ENCODE peak calls at places on chromosomes 2 and 18, in seven cellular contexts. D is activated T-helper 9 cell treated with anti-CD3 and anti-CD28 coated beads, Interleukin-2, amount 50 U/mL, for 16 hours; C is AG08395; P is Caco-2; U is dorsolateral prefrontal cortex; O is cardiac fibroblast; F is posterior cingulate gyrus. E is an unnamed sample.
A peak's percentile ranks its signal among the peaks of the same experiment; 100 is the strongest.

GRCh38 chr2:9310827-9311226 is 104.2 kb downstream of the ASAP2 start:
- DNase-seq in D (no peak), C (no peak), P (no peak), U (no peak), O (no peak), F (no peak), E (no peak)

GRCh38 chr2:55224761-55225261 is 7.3 kb downstream of the CLHC1 start:
- DNase-seq in D (no peak), C (no peak), P (no peak), U (no peak), O (no peak), F (no peak), E (no peak)

GRCh38 chr18:54388203-54389142 is 30.8 kb downstream of the C18orf54 start:
- DNase-seq in D (no peak), C (peak; percentile 83), P (peak; percentile 61), U (no peak), O (peak; percentile 79), F (no peak), E (peak; percentile 88)

GRCh38 chr18:61528961-61529360 is 195.7 kb downstream of the CDH20 start:
- DNase-seq in D (no peak), C (no peak), P (no peak), U (no peak), O (no peak), F (no peak), E (peak; percentile 35)

GRCh38 chr2:177753682-177754475 is 318.7 kb downstream of the PDE11A start:
- DNase-seq in D (no peak), C (peak; percentile 83), P (peak; percentile 31), U (peak; percentile 78), O (peak; percentile 81), F (peak; percentile 40), E (no peak)

GRCh38 chr18:47560693-47561092 is 309.2 kb upstream of the SKOR2 start:
- DNase-seq in D (no peak), C (no peak), P (no peak), U (no peak), O (no peak), F (no peak), E (no peak)

GRCh38 chr2:9232886-9233285 is 26.3 kb downstream of the ASAP2 start:
- DNase-seq in D (no peak), C (peak; percentile 24), P (no peak), U (no peak), O (no peak), F (no peak), E (no peak)

GRCh38 chr18:54720590-54720989 is 107.7 kb upstream of the RAB27B start:
- DNase-seq in D (no peak), C (no peak), P (no peak), U (no peak), O (no peak), F (no peak), E (no peak)

GRCh38 chr18:24398515-24398914 is 891 bp upstream of the OSBPL1A start:
- DNase-seq in D (no peak), C (peak; percentile 9), P (peak; percentile 0), U (peak; percentile 21), O (no peak), F (no peak), E (no peak)

GRCh38 chr18:35409921-35410320 is 32.8 kb upstream of the ZNF396 start:
- DNase-seq in D (no peak), C (no peak), P (no peak), U (no peak), O (no peak), F (no peak), E (no peak)

GRCh38 chr2:176178807-176179271 is 9.6 kb upstream of the HOXD1 start:
- DNase-seq in D (no peak), C (no peak), P (no peak), U (no peak), O (no peak), F (no peak), E (no peak)

E was measured in kidney epithelial cell.